ENCODE peak calls at places on chromosomes 1 and 21, in four cellular contexts. K, V, L and W are unnamed samples.

GRCh38 chr1:156692958-156693857 is 12.2 kb downstream of the CRABP2 start:
- DNase-seq in V (no peak), K (peak; percentile 100), L (no peak), W (peak; percentile 94)

GRCh38 chr1:43616383-43616782 is 33.6 kb upstream of the KDM4A start:
- DNase-seq in L (no peak), V (no peak), K (no peak), W (no peak)

GRCh38 chr1:164771568-164772350 is 212.8 kb downstream of the PBX1 start:
- DNase-seq in L (peak; percentile 73), V (no peak), K (peak; percentile 70), W (no peak)

GRCh38 chr1:39573736-39574624 is 2.6 kb downstream of the PABPC4 start:
- DNase-seq in K (no peak), L (peak; percentile 67), V (no peak), W (no peak)

GRCh38 chr1:62384276-62385005 is 52.4 kb upstream of the USP1 start:
- DNase-seq in V (no peak), L (peak; percentile 86), K (no peak), W (no peak)

GRCh38 chr1:225882008-225882698 is at the start of gene TMEM63A:
- DNase-seq in L (peak; percentile 76), K (peak; percentile 92), V (peak; percentile 92), W (peak; percentile 96)

GRCh38 chr1:204377800-204378608 is 18.3 kb upstream of the PLEKHA6 start:
- DNase-seq in K (peak; percentile 83), L (no peak), V (peak; percentile 64), W (peak; percentile 60)

GRCh38 chr1:58886611-58887010 is 102.8 kb upstream of the JUN start:
- DNase-seq in V (no peak), L (no peak), K (no peak), W (no peak)

GRCh38 chr1:101025283-101025679 is 303 bp downstream of the DPH5 start:
- DNase-seq in L (peak; percentile 32), K (peak; percentile 11), V (no peak), W (no peak)

GRCh38 chr1:51423098-51423821 is 92.9 kb upstream of the TTC39A start:
- DNase-seq in V (no peak), K (peak; percentile 78), L (peak; percentile 58), W (peak; percentile 7)

GRCh38 chr1:91777196-91777595 is 108.8 kb downstream of the TGFBR3 start:
- DNase-seq in V (no peak), L (no peak), K (no peak), W (no peak)

GRCh38 chr1:65174585-65174984 is 26.6 kb downstream of the AK4 start:
- DNase-seq in L (peak; percentile 94), V (no peak), K (no peak), W (no peak)

GRCh38 chr1:165915480-165916395 is 88.3 kb downstream of the UCK2 start:
- DNase-seq in L (no peak), K (no peak), V (no peak), W (no peak)

GRCh38 chr1:16181887-16182719 is 26.2 kb upstream of the EPHA2 start:
- DNase-seq in K (peak; percentile 90), L (peak; percentile 89), V (peak; percentile 61), W (peak; percentile 75)

GRCh38 chr1:225877570-225877969 is 4.6 kb downstream of the TMEM63A start:
- DNase-seq in V (peak; percentile 64), K (peak; percentile 79), L (peak; percentile 45), W (peak; percentile 73)

GRCh38 chr1:200890818-200891773 is 3.6 kb upstream of the INAVA start:
- DNase-seq in V (peak; percentile 78), K (peak; percentile 90), L (peak; percentile 19), W (peak; percentile 91)

GRCh38 chr1:44628962-44629756 is 45.1 kb downstream of the TMEM53 start:
- DNase-seq in V (no peak), K (no peak), L (peak; percentile 96), W (no peak)

GRCh38 chr1:222334026-222334680 is 213.8 kb downstream of the HHIPL2 start:
- DNase-seq in V (no peak), K (no peak), L (peak; percentile 85), W (no peak)

GRCh38 chr1:243549108-243549507 is 293.3 kb downstream of the SDCCAG8 start:
- DNase-seq in L (peak; percentile 80), V (no peak), K (no peak), W (no peak)

GRCh38 chr1:203985676-203986075 is 87.2 kb upstream of the SOX13 start:
- DNase-seq in L (no peak), K (no peak), V (no peak), W (no peak)

GRCh38 chr1:7422561-7422960 is 348.5 kb upstream of the VAMP3 start:
- DNase-seq in V (no peak), K (no peak), L (no peak), W (no peak)

GRCh38 chr1:223652436-223652901 is 13.0 kb downstream of the CAPN8 start:
- DNase-seq in V (no peak), L (no peak), K (peak; percentile 30), W (peak; percentile 47)

GRCh38 chr1:60227581-60228252 is 154.1 kb upstream of the C1orf87 start:
- DNase-seq in K (no peak), V (no peak), L (peak; percentile 0), W (no peak)

GRCh38 chr1:109788695-109789521 is 25.2 kb upstream of the EPS8L3 start:
- DNase-seq in L (no peak), K (peak; percentile 72), V (peak; percentile 58), W (peak; percentile 51)

GRCh38 chr1:152048641-152048970 is 11.8 kb upstream of the S100A11 start:
- DNase-seq in V (no peak), K (no peak), L (no peak), W (peak; percentile 18)
- H3K4me1 ChIP-seq in V (peaks cover 45% of the 10 kb centered on the region), K (peaks cover 37% of the 10 kb centered on the region), L (peaks cover 9% of the 10 kb centered on the region), W (peaks cover 13% of the 10 kb centered on the region)

GRCh38 chr1:28317014-28317413 is 11.8 kb upstream of the MED18 start:
- DNase-seq in K (no peak), V (no peak), L (no peak), W (no peak)
- H3K4me2 ChIP-seq in K (no peak overlapping the region), V (no peak overlapping the region), L (no peak overlapping the region), W (no peak overlapping the region)

GRCh38 chr1:202161151-202162048 is 998 bp upstream of the PTPN7 start:
- DNase-seq in K (no peak), L (no peak), V (no peak), W (no peak)

GRCh38 chr1:202162049-202162417 is 1.6 kb upstream of the PTPN7 start:
- DNase-seq in K (no peak), V (no peak), L (no peak), W (no peak)

GRCh38 chr1:202164271-202165037 is 4.1 kb upstream of the PTPN7 start:
- DNase-seq in V (no peak), L (no peak), K (no peak), W (no peak)

GRCh38 chr1:202163281-202164270 is 3.2 kb upstream of the PTPN7 start:
- DNase-seq in K (no peak), V (no peak), L (no peak), W (no peak)

GRCh38 chr1:202162418-202163280 is 2.2 kb upstream of the PTPN7 start:
- DNase-seq in L (no peak), V (no peak), K (no peak), W (no peak)
- H3K4me1 ChIP-seq in L (no peaks in the 10 kb centered on the region), V (peaks cover 9% of the 10 kb centered on the region), K (peaks cover 14% of the 10 kb centered on the region), W (peaks cover 11% of the 10 kb centered on the region)

GRCh38 chr1:31980835-31981782 is 32.6 kb upstream of the KHDRBS1 start:
- DNase-seq in V (no peak), L (no peak), K (no peak), W (no peak)

GRCh38 chr1:31984419-31985347 is 29.0 kb upstream of the KHDRBS1 start:
- DNase-seq in K (no peak), L (peak; percentile 63), V (no peak), W (no peak)

GRCh38 chr1:31987231-31987630 is 26.4 kb upstream of the KHDRBS1 start:
- DNase-seq in V (no peak), L (no peak), K (peak; percentile 62), W (peak; percentile 39)

GRCh38 chr1:31981976-31982375 is 31.7 kb upstream of the KHDRBS1 start:
- DNase-seq in L (no peak), V (no peak), K (no peak), W (no peak)

DNA sequence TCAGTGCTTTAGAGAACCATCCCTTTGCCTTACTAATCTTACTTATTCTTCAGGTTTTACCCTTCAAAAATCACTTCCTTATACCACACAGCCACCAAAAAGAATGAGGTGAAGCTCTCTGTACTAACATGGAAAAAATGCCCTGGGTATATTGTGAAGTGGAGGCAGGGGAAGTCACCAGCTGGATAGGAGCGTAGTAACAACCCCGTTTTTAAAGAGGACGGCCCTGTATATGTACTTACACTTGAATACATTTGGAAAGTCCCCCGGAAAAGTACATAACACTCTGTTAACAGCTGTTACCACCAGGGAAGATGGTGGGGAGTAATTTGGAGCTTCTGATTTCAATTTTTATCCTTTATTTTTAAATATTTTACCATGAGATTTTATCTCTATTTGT is 28.2 kb upstream of the KHDRBS1 start:
- DNase-seq in V (no peak), L (peak; percentile 36), K (no peak), W (no peak)
- H3K4me2 ChIP-seq in V (no peak overlapping the region), L (no peak overlapping the region), K (no peak overlapping the region), W (no peak overlapping the region)

DNA sequence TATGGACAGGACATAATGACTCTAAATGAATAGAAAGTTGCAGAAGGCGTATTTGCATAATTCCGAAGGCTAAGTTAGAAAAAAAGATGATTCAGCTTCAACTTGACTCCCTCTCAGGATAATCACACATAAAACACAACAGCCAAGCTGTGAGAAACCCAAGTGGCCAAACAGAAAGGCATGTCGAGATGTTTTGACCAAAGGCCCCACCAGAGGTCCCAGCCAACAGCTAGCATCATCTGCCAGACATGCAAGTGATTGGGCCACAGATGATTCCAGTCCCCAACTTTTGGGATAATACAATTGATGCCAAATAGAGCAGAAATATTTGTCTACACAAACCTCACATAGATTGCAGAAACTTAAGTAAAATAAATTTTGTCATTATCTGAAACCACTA is 444.9 kb downstream of the LTN1 start:
- DNase-seq in V (no peak), K (no peak), L (no peak), W (no peak)
- H3K4me1 ChIP-seq in V (no peaks in the 10 kb centered on the region), K (no peaks in the 10 kb centered on the region), L (peaks cover 2% of the 10 kb centered on the region), W (no peaks in the 10 kb centered on the region)

DNA sequence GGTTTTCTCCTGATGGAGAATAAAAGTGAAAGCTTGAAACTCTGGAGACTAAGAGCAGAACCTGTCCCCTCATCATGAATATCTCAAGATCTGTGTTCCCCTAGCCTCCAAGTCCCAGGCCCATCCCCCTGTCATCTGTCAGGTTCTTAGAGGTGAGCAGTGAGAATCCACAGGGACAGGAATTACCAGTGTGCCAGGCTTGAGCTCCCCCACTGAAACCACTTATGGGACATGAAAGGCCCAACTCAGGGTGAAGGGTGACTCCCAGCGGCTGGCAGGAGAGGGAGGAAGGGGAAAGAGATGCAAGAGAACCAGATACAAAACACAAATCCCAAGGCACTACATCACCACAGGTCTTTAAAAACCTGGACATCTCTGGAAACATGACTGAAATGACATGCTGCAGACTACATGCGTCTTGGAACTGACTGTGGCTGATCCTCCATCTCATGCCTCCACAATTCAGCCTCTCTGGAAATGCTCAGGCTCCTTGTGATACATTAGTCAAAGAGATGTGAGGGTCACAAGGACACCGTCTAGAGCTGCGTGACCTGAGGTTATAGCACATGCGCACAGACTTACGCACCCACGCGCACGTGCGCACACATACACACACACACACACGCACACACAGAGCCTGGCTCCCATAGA is 6.8 kb upstream of the LY9 start:
- DNase-seq in V (no peak), L (no peak), K (no peak), W (no peak)
- H3K4me2 ChIP-seq in V (no peak overlapping the region), L (no peak overlapping the region), K (no peak overlapping the region), W (no peak overlapping the region)

DNA sequence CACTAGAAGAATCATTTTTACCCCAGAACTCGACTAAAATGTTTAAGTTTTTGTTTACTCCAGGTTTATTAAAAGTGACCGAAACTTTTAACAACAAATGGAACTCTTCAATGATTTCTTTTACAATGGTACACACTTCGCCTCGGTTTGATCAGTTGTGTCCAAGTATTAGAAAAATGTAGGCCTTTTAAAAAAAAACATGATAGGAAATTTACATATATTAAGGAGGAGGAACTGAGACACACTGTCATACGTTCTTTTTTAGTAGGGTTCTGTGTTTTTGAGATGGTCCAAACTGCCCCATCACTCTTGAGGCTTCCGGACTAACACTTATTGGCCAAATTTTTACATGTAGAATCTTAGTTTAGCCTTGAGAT is 1.3 kb downstream of the PRDM2 start:
- DNase-seq in K (no peak), V (no peak), L (no peak), W (no peak)
- H3K4me1 ChIP-seq in K (no peaks in the 10 kb centered on the region), V (peaks cover 4% of the 10 kb centered on the region), L (peaks cover 4% of the 10 kb centered on the region), W (peaks cover 7% of the 10 kb centered on the region)